ENCODE peak calls at places on chromosomes 7 and 10, in nine cellular contexts. One of them, this sample, is unnamed.

GRCh38 chr7:73509463-73509862 is 12.6 kb downstream of the BAZ1B start:
- DNase-seq in neural progenitor cell: no peak
- DNase-seq in HCT116: no peak
- DNase-seq in mammary epithelial cell: no peak
- DNase-seq in H1: no peak
- DNase-seq in MM.1S: no peak
- DNase-seq in PC-3: no peak
- DNase-seq in GM23248: no peak
- DNase-seq in GM23338: no peak
- DNase-seq in this sample: no peak

GRCh38 chr7:5419523-5420107 is 4.0 kb downstream of the TNRC18 start:
- DNase-seq in neural progenitor cell: peak; percentile 82
- DNase-seq in HCT116: no peak
- DNase-seq in mammary epithelial cell: peak; percentile 37
- DNase-seq in H1: peak; percentile 81
- DNase-seq in MM.1S: no peak
- DNase-seq in PC-3: peak; percentile 17
- DNase-seq in GM23248: peak; percentile 52
- DNase-seq in GM23338: peak; percentile 75
- DNase-seq in this sample: no peak

GRCh38 chr7:44969701-44970494 is 8.9 kb downstream of the MYO1G start:
- DNase-seq in neural progenitor cell: no peak
- DNase-seq in HCT116: no peak
- DNase-seq in mammary epithelial cell: no peak
- DNase-seq in H1: no peak
- DNase-seq in MM.1S: no peak
- DNase-seq in PC-3: no peak
- DNase-seq in GM23248: no peak
- DNase-seq in GM23338: no peak
- DNase-seq in this sample: no peak

GRCh38 chr10:106216085-106216484 is 948.4 kb downstream of the SORCS1 start:
- DNase-seq in neural progenitor cell: no peak
- DNase-seq in HCT116: no peak
- DNase-seq in mammary epithelial cell: no peak
- DNase-seq in H1: no peak
- DNase-seq in MM.1S: no peak
- DNase-seq in PC-3: no peak
- DNase-seq in GM23248: no peak
- DNase-seq in GM23338: no peak
- DNase-seq in this sample: no peak

GRCh38 chr7:80833289-80834104 is 85.4 kb downstream of the SEMA3C start:
- DNase-seq in neural progenitor cell: no peak
- DNase-seq in HCT116: no peak
- DNase-seq in mammary epithelial cell: peak; percentile 63
- DNase-seq in H1: no peak
- DNase-seq in MM.1S: no peak
- DNase-seq in PC-3: no peak
- DNase-seq in GM23248: peak; percentile 77
- DNase-seq in GM23338: no peak
- DNase-seq in this sample: no peak

GRCh38 chr7:130945411-130945811 is 211.4 kb upstream of the KLF14 start:
- DNase-seq in neural progenitor cell: no peak
- DNase-seq in HCT116: no peak
- DNase-seq in mammary epithelial cell: no peak
- DNase-seq in H1: no peak
- DNase-seq in MM.1S: no peak
- DNase-seq in PC-3: no peak
- DNase-seq in GM23248: no peak
- DNase-seq in GM23338: no peak
- DNase-seq in this sample: no peak

GRCh38 chr10:29657719-29658274 is 23.0 kb upstream of the SVIL start:
- DNase-seq in neural progenitor cell: no peak
- DNase-seq in HCT116: no peak
- DNase-seq in mammary epithelial cell: no peak
- DNase-seq in H1: no peak
- DNase-seq in MM.1S: no peak
- DNase-seq in PC-3: no peak
- DNase-seq in GM23248: no peak
- DNase-seq in GM23338: no peak
- DNase-seq in this sample: no peak

GRCh38 chr10:48602401-48603135 is 2.3 kb downstream of the ARHGAP22 start:
- DNase-seq in neural progenitor cell: no peak
- DNase-seq in HCT116: no peak
- DNase-seq in mammary epithelial cell: no peak
- DNase-seq in H1: no peak
- DNase-seq in MM.1S: no peak
- DNase-seq in PC-3: no peak
- DNase-seq in GM23248: peak; percentile 81
- DNase-seq in GM23338: no peak
- DNase-seq in this sample: no peak

GRCh38 chr7:129635300-129636029 is 23.9 kb downstream of the NRF1 start:
- DNase-seq in neural progenitor cell: peak; percentile 78
- DNase-seq in HCT116: peak; percentile 47
- DNase-seq in mammary epithelial cell: peak; percentile 62
- DNase-seq in H1: peak; percentile 73
- DNase-seq in MM.1S: peak; percentile 85
- DNase-seq in PC-3: peak; percentile 76
- DNase-seq in GM23248: peak; percentile 81
- DNase-seq in GM23338: peak; percentile 89
- DNase-seq in this sample: peak; percentile 76

GRCh38 chr10:109624939-109625338 is 298.4 kb downstream of the XPNPEP1 start:
- DNase-seq in neural progenitor cell: no peak
- DNase-seq in HCT116: no peak
- DNase-seq in mammary epithelial cell: no peak
- DNase-seq in H1: no peak
- DNase-seq in MM.1S: no peak
- DNase-seq in PC-3: no peak
- DNase-seq in GM23248: no peak
- DNase-seq in GM23338: no peak
- DNase-seq in this sample: peak; percentile 26

GRCh38 chr7:85457911-85458310 is 271.1 kb upstream of the SEMA3D start:
- DNase-seq in neural progenitor cell: peak; percentile 47
- DNase-seq in HCT116: no peak
- DNase-seq in mammary epithelial cell: no peak
- DNase-seq in H1: no peak
- DNase-seq in MM.1S: no peak
- DNase-seq in PC-3: no peak
- DNase-seq in GM23248: no peak
- DNase-seq in GM23338: peak; percentile 17
- DNase-seq in this sample: no peak

DNA sequence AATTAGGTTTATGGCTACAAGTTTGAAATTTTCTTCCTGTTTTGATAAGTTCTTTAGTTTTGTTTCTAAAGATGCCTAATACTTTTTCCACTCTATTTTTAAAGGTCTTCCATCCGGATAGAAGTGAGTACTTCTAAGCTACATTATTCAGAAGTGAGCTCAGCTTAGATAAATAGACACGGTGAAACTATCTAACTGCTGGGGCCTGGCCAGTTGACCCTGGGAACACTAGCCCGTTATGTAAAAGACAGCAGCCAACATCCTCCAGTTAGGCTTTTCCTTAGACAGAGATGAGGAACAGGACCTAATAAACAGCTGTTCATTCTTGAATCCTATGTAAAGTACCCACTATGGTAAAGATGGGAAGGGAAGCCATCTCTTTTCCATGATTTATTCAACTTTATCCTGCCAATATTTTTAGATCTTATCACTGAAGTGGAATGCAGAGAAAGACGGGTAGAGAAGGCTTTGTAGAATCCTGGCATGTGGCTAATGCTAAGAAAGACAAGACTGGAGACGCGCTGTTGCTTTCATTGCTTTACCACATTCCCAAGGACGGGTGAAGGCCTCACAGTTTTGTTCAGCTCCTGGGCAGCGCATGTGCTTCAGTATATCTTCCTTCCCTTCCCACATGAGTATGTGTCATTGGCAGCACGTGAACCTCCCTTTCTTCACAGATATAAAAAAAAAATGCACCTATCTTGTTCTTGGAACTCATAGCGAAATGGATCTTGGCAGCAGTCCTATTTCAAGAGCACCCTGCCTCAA is 340.0 kb upstream of the MEOX2 start:
- DNase-seq in neural progenitor cell: no peak
- DNase-seq in HCT116: no peak
- DNase-seq in mammary epithelial cell: no peak
- DNase-seq in H1: no peak
- DNase-seq in MM.1S: no peak
- DNase-seq in PC-3: no peak
- DNase-seq in GM23248: no peak
- DNase-seq in GM23338: no peak
- DNase-seq in this sample: no peak
- H2AFZ ChIP-seq in neural progenitor cell: no peak overlapping the region
- H2AFZ ChIP-seq in HCT116: no peak overlapping the region
- H2AFZ ChIP-seq in mammary epithelial cell: no peak overlapping the region
- H2AFZ ChIP-seq in H1: no peak overlapping the region
- H2AFZ ChIP-seq in MM.1S: no peak overlapping the region
- H2AFZ ChIP-seq in PC-3: no peak overlapping the region
- H2AFZ ChIP-seq in GM23248: no peak overlapping the region
- H2AFZ ChIP-seq in GM23338: no peak overlapping the region
- H2AFZ ChIP-seq in this sample: no peak overlapping the region

GRCh38 chr10:133337079-133337725 is 506 bp upstream of the CALY start:
- DNase-seq in neural progenitor cell: no peak
- DNase-seq in HCT116: no peak
- DNase-seq in mammary epithelial cell: no peak
- DNase-seq in H1: no peak
- DNase-seq in MM.1S: no peak
- DNase-seq in PC-3: no peak
- DNase-seq in GM23248: no peak
- DNase-seq in GM23338: no peak
- DNase-seq in this sample: no peak
- H3K27ac ChIP-seq in neural progenitor cell: no peak overlapping the region
- H3K27ac ChIP-seq in HCT116: no peak overlapping the region
- H3K27ac ChIP-seq in mammary epithelial cell: no peak overlapping the region
- H3K27ac ChIP-seq in H1: no peak overlapping the region
- H3K27ac ChIP-seq in MM.1S: no peak overlapping the region
- H3K27ac ChIP-seq in PC-3: no peak overlapping the region
- H3K27ac ChIP-seq in GM23248: no peak overlapping the region
- H3K27ac ChIP-seq in GM23338: no peak overlapping the region
- H3K27ac ChIP-seq in this sample: no peak overlapping the region

GRCh38 chr10:104639595-104640338 is 1.3 kb upstream of the SORCS3 start:
- DNase-seq in neural progenitor cell: peak; percentile 57
- DNase-seq in HCT116: no peak
- DNase-seq in mammary epithelial cell: no peak
- DNase-seq in H1: peak; percentile 59
- DNase-seq in MM.1S: no peak
- DNase-seq in PC-3: no peak
- DNase-seq in GM23248: no peak
- DNase-seq in GM23338: peak; percentile 72
- DNase-seq in this sample: no peak
- H3K27me3 ChIP-seq in neural progenitor cell: peaks cover 93% of the 10 kb centered on the region
- H3K27me3 ChIP-seq in HCT116: peaks cover 30% of the 10 kb centered on the region
- H3K27me3 ChIP-seq in mammary epithelial cell: peaks cover 57% of the 10 kb centered on the region
- H3K27me3 ChIP-seq in H1: peaks cover 66% of the 10 kb centered on the region
- H3K27me3 ChIP-seq in MM.1S: peaks cover 16% of the 10 kb centered on the region
- H3K27me3 ChIP-seq in PC-3: peaks cover 39% of the 10 kb centered on the region
- H3K27me3 ChIP-seq in GM23248: peaks cover 62% of the 10 kb centered on the region
- H3K27me3 ChIP-seq in GM23338: peaks cover 77% of the 10 kb centered on the region
- H3K27me3 ChIP-seq in this sample: peaks cover 90% of the 10 kb centered on the region

DNA sequence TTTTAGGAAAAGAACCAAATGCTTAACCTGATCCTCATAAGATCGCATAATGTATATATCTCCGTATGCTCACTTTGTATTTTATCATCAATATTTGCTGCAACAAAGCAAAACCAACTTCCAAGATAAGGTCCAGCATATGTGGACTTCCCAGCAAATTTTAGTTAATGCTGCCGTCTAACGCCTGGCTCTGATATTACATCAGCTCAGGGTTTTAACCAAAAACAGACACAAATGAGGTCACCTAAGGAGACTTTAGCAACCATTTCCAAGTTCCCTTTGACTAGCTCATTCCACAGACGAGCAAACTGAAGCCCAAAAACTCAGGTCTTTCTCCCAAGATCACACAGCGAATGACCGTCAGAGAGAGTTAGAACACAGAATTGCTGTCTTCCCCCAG is 59.4 kb upstream of the UCN3 start:
- DNase-seq in neural progenitor cell: no peak
- DNase-seq in HCT116: no peak
- DNase-seq in mammary epithelial cell: no peak
- DNase-seq in H1: no peak
- DNase-seq in MM.1S: no peak
- DNase-seq in PC-3: no peak
- DNase-seq in GM23248: peak; percentile 93
- DNase-seq in GM23338: no peak
- DNase-seq in this sample: no peak
- H2AFZ ChIP-seq in neural progenitor cell: no peak overlapping the region
- H2AFZ ChIP-seq in HCT116: no peak overlapping the region
- H2AFZ ChIP-seq in mammary epithelial cell: no peak overlapping the region
- H2AFZ ChIP-seq in H1: no peak overlapping the region
- H2AFZ ChIP-seq in MM.1S: no peak overlapping the region
- H2AFZ ChIP-seq in PC-3: no peak overlapping the region
- H2AFZ ChIP-seq in GM23248: peak overlapping the region; percentile 83
- H2AFZ ChIP-seq in GM23338: no peak overlapping the region
- H2AFZ ChIP-seq in this sample: no peak overlapping the region

GRCh38 chr10:100342627-100342972 is 4.4 kb upstream of the SCD start:
- DNase-seq in neural progenitor cell: no peak
- DNase-seq in HCT116: no peak
- DNase-seq in mammary epithelial cell: no peak
- DNase-seq in H1: no peak
- DNase-seq in MM.1S: no peak
- DNase-seq in PC-3: no peak
- DNase-seq in GM23248: no peak
- DNase-seq in GM23338: no peak
- DNase-seq in this sample: no peak

GRCh38 chr10:100341953-100342626 is 4.9 kb upstream of the SCD start:
- DNase-seq in neural progenitor cell: peak; percentile 74
- DNase-seq in HCT116: peak; percentile 64
- DNase-seq in mammary epithelial cell: peak; percentile 61
- DNase-seq in H1: peak; percentile 58
- DNase-seq in MM.1S: peak; percentile 44
- DNase-seq in PC-3: peak; percentile 67
- DNase-seq in GM23248: peak; percentile 76
- DNase-seq in GM23338: peak; percentile 83
- DNase-seq in this sample: peak; percentile 84

GRCh38 chr10:100346351-100346764 is 675 bp upstream of the SCD start:
- DNase-seq in neural progenitor cell: peak; percentile 94
- DNase-seq in HCT116: peak; percentile 48
- DNase-seq in mammary epithelial cell: peak; percentile 69
- DNase-seq in H1: peak; percentile 84
- DNase-seq in MM.1S: peak; percentile 65
- DNase-seq in PC-3: peak; percentile 41
- DNase-seq in GM23248: peak; percentile 79
- DNase-seq in GM23338: peak; percentile 89
- DNase-seq in this sample: peak; percentile 92

GRCh38 chr10:100345570-100346330 is 1.3 kb upstream of the SCD start:
- DNase-seq in neural progenitor cell: peak; percentile 52
- DNase-seq in HCT116: no peak
- DNase-seq in mammary epithelial cell: peak; percentile 32
- DNase-seq in H1: no peak
- DNase-seq in MM.1S: no peak
- DNase-seq in PC-3: peak; percentile 38
- DNase-seq in GM23248: peak; percentile 74
- DNase-seq in GM23338: peak; percentile 33
- DNase-seq in this sample: no peak

GRCh38 chr10:100344386-100344785 is 2.6 kb upstream of the SCD start:
- DNase-seq in neural progenitor cell: no peak
- DNase-seq in HCT116: no peak
- DNase-seq in mammary epithelial cell: no peak
- DNase-seq in H1: no peak
- DNase-seq in MM.1S: no peak
- DNase-seq in PC-3: no peak
- DNase-seq in GM23248: no peak
- DNase-seq in GM23338: no peak
- DNase-seq in this sample: no peak
- H3K27ac ChIP-seq in neural progenitor cell: no peak overlapping the region
- H3K27ac ChIP-seq in HCT116: no peak overlapping the region
- H3K27ac ChIP-seq in mammary epithelial cell: no peak overlapping the region
- H3K27ac ChIP-seq in H1: no peak overlapping the region
- H3K27ac ChIP-seq in MM.1S: no peak overlapping the region
- H3K27ac ChIP-seq in PC-3: no peak overlapping the region
- H3K27ac ChIP-seq in GM23248: no peak overlapping the region
- H3K27ac ChIP-seq in GM23338: no peak overlapping the region
- H3K27ac ChIP-seq in this sample: no peak overlapping the region

This sample was measured in hepatocyte.